ENCODE peak calls at places on chromosome 6, in six cellular contexts. One of them, this sample, is unnamed.

GRCh38 chr6:153162646-153163045 is 31.6 kb upstream of the RGS17 start:
- DNase-seq in HCT116: no peak
- DNase-seq in GM23248: no peak
- DNase-seq in PC-3: no peak
- DNase-seq in astrocyte: no peak
- DNase-seq in endothelial cell of umbilical vein: no peak
- DNase-seq in this sample: no peak

GRCh38 chr6:129890164-129890563 is 29.0 kb upstream of the TMEM244 start:
- DNase-seq in HCT116: no peak
- DNase-seq in GM23248: peak; percentile 64
- DNase-seq in PC-3: peak; percentile 59
- DNase-seq in astrocyte: peak; percentile 77
- DNase-seq in endothelial cell of umbilical vein: peak; percentile 39
- DNase-seq in this sample: no peak

GRCh38 chr6:134454794-134455193 is 136.9 kb upstream of the SGK1 start:
- DNase-seq in HCT116: no peak
- DNase-seq in GM23248: no peak
- DNase-seq in PC-3: no peak
- DNase-seq in astrocyte: peak; percentile 75
- DNase-seq in endothelial cell of umbilical vein: no peak
- DNase-seq in this sample: no peak

GRCh38 chr6:157789861-157790260 is 33.2 kb upstream of the SNX9 start:
- DNase-seq in HCT116: peak; percentile 59
- DNase-seq in GM23248: no peak
- DNase-seq in PC-3: no peak
- DNase-seq in astrocyte: no peak
- DNase-seq in endothelial cell of umbilical vein: no peak
- DNase-seq in this sample: no peak

GRCh38 chr6:97186416-97186999 is 96.5 kb downstream of the MMS22L start:
- DNase-seq in HCT116: peak; percentile 42
- DNase-seq in GM23248: peak; percentile 78
- DNase-seq in PC-3: peak; percentile 62
- DNase-seq in astrocyte: no peak
- DNase-seq in endothelial cell of umbilical vein: peak; percentile 77
- DNase-seq in this sample: no peak

GRCh38 chr6:20202070-20202658 is 10.1 kb downstream of the MBOAT1 start:
- DNase-seq in HCT116: no peak
- DNase-seq in GM23248: peak; percentile 59
- DNase-seq in PC-3: peak; percentile 81
- DNase-seq in astrocyte: peak; percentile 55
- DNase-seq in endothelial cell of umbilical vein: peak; percentile 5
- DNase-seq in this sample: peak; percentile 75

GRCh38 chr6:110020888-110021287 is 42.8 kb downstream of the GPR6 start:
- DNase-seq in HCT116: no peak
- DNase-seq in GM23248: no peak
- DNase-seq in PC-3: no peak
- DNase-seq in astrocyte: no peak
- DNase-seq in endothelial cell of umbilical vein: no peak
- DNase-seq in this sample: no peak

GRCh38 chr6:73739097-73739496 is 43.1 kb downstream of the CD109 start:
- DNase-seq in HCT116: peak; percentile 52
- DNase-seq in GM23248: peak; percentile 75
- DNase-seq in PC-3: peak; percentile 69
- DNase-seq in astrocyte: peak; percentile 40
- DNase-seq in endothelial cell of umbilical vein: peak; percentile 79
- DNase-seq in this sample: no peak

GRCh38 chr6:157133856-157134255 is 189.5 kb downstream of the TMEM242 start:
- DNase-seq in HCT116: no peak
- DNase-seq in GM23248: no peak
- DNase-seq in PC-3: no peak
- DNase-seq in astrocyte: peak; percentile 31
- DNase-seq in endothelial cell of umbilical vein: no peak
- DNase-seq in this sample: no peak

GRCh38 chr6:125365230-125365629 is 63.5 kb upstream of the HDDC2 start:
- DNase-seq in HCT116: no peak
- DNase-seq in GM23248: no peak
- DNase-seq in PC-3: no peak
- DNase-seq in astrocyte: no peak
- DNase-seq in endothelial cell of umbilical vein: no peak
- DNase-seq in this sample: no peak

GRCh38 chr6:14743465-14744211 is 502.2 kb upstream of the JARID2 start:
- DNase-seq in HCT116: peak; percentile 94
- DNase-seq in GM23248: peak; percentile 99
- DNase-seq in PC-3: peak; percentile 99
- DNase-seq in astrocyte: peak; percentile 99
- DNase-seq in endothelial cell of umbilical vein: no peak
- DNase-seq in this sample: peak; percentile 96

GRCh38 chr6:118501816-118502568 is 46.1 kb upstream of the PLN start:
- DNase-seq in HCT116: no peak
- DNase-seq in GM23248: peak; percentile 4
- DNase-seq in PC-3: no peak
- DNase-seq in astrocyte: no peak
- DNase-seq in endothelial cell of umbilical vein: no peak
- DNase-seq in this sample: no peak

GRCh38 chr6:26240157-26240980 is 124.6 kb upstream of the BTN3A2 start:
- DNase-seq in HCT116: no peak
- DNase-seq in GM23248: peak; percentile 73
- DNase-seq in PC-3: no peak
- DNase-seq in astrocyte: peak; percentile 79
- DNase-seq in endothelial cell of umbilical vein: peak; percentile 85
- DNase-seq in this sample: no peak

GRCh38 chr6:73002588-73002987 is 222.7 kb downstream of the KHDC1L start:
- DNase-seq in HCT116: no peak
- DNase-seq in GM23248: no peak
- DNase-seq in PC-3: no peak
- DNase-seq in astrocyte: no peak
- DNase-seq in endothelial cell of umbilical vein: no peak
- DNase-seq in this sample: peak; percentile 12

GRCh38 chr6:155247618-155248017 is 16.2 kb upstream of the CLDN20 start:
- DNase-seq in HCT116: no peak
- DNase-seq in GM23248: peak; percentile 2
- DNase-seq in PC-3: no peak
- DNase-seq in astrocyte: peak; percentile 83
- DNase-seq in endothelial cell of umbilical vein: no peak
- DNase-seq in this sample: peak; percentile 90

GRCh38 chr6:28710466-28711191 is 184.9 kb downstream of the GPX5 start:
- DNase-seq in HCT116: no peak
- DNase-seq in GM23248: no peak
- DNase-seq in PC-3: peak; percentile 25
- DNase-seq in astrocyte: peak; percentile 47
- DNase-seq in endothelial cell of umbilical vein: no peak
- DNase-seq in this sample: peak; percentile 52

GRCh38 chr6:161417712-161418457 is 144.0 kb upstream of the AGPAT4 start:
- DNase-seq in HCT116: no peak
- DNase-seq in GM23248: peak; percentile 92
- DNase-seq in PC-3: peak; percentile 4
- DNase-seq in astrocyte: peak; percentile 96
- DNase-seq in endothelial cell of umbilical vein: no peak
- DNase-seq in this sample: no peak

GRCh38 chr6:142833054-142833453 is 111.9 kb downstream of the HIVEP2 start:
- DNase-seq in HCT116: no peak
- DNase-seq in GM23248: peak; percentile 95
- DNase-seq in PC-3: peak; percentile 93
- DNase-seq in astrocyte: peak; percentile 95
- DNase-seq in endothelial cell of umbilical vein: peak; percentile 78
- DNase-seq in this sample: no peak

GRCh38 chr6:133553652-133554051 is 312.5 kb downstream of the EYA4 start:
- DNase-seq in HCT116: peak; percentile 56
- DNase-seq in GM23248: peak; percentile 73
- DNase-seq in PC-3: peak; percentile 66
- DNase-seq in astrocyte: peak; percentile 27
- DNase-seq in endothelial cell of umbilical vein: peak; percentile 44
- DNase-seq in this sample: peak; percentile 38

GRCh38 chr6:67133973-67134372 is 1426.9 kb upstream of the EYS start:
- DNase-seq in HCT116: no peak
- DNase-seq in GM23248: no peak
- DNase-seq in PC-3: no peak
- DNase-seq in astrocyte: no peak
- DNase-seq in endothelial cell of umbilical vein: no peak
- DNase-seq in this sample: no peak

GRCh38 chr6:149859368-149859767 is 4.8 kb downstream of the LRP11 start:
- DNase-seq in HCT116: no peak
- DNase-seq in GM23248: peak; percentile 90
- DNase-seq in PC-3: no peak
- DNase-seq in astrocyte: peak; percentile 61
- DNase-seq in endothelial cell of umbilical vein: peak; percentile 13
- DNase-seq in this sample: no peak

GRCh38 chr6:134434019-134434949 is 116.4 kb upstream of the SGK1 start:
- DNase-seq in HCT116: no peak
- DNase-seq in GM23248: no peak
- DNase-seq in PC-3: no peak
- DNase-seq in astrocyte: no peak
- DNase-seq in endothelial cell of umbilical vein: no peak
- DNase-seq in this sample: no peak

GRCh38 chr6:2132416-2132815 is 113.0 kb downstream of the GMDS start:
- DNase-seq in HCT116: peak; percentile 66
- DNase-seq in GM23248: no peak
- DNase-seq in PC-3: peak; percentile 85
- DNase-seq in astrocyte: peak; percentile 26
- DNase-seq in endothelial cell of umbilical vein: peak; percentile 88
- DNase-seq in this sample: peak; percentile 76

GRCh38 chr6:148087659-148088058 is 255.0 kb upstream of the SASH1 start:
- DNase-seq in HCT116: no peak
- DNase-seq in GM23248: no peak
- DNase-seq in PC-3: no peak
- DNase-seq in astrocyte: no peak
- DNase-seq in endothelial cell of umbilical vein: no peak
- DNase-seq in this sample: no peak

GRCh38 chr6:3151705-3152104 is 5.6 kb downstream of the TUBB2A start:
- DNase-seq in HCT116: no peak
- DNase-seq in GM23248: no peak
- DNase-seq in PC-3: no peak
- DNase-seq in astrocyte: no peak
- DNase-seq in endothelial cell of umbilical vein: no peak
- DNase-seq in this sample: no peak

GRCh38 chr6:28922004-28922840 is 1.6 kb downstream of the TRIM27 start:
- DNase-seq in HCT116: peak; percentile 62
- DNase-seq in GM23248: peak; percentile 73
- DNase-seq in PC-3: peak; percentile 92
- DNase-seq in astrocyte: peak; percentile 47
- DNase-seq in endothelial cell of umbilical vein: no peak
- DNase-seq in this sample: peak; percentile 58

GRCh38 chr6:167779123-167779992 is 47.4 kb upstream of the AFDN start:
- DNase-seq in HCT116: no peak
- DNase-seq in GM23248: no peak
- DNase-seq in PC-3: no peak
- DNase-seq in astrocyte: no peak
- DNase-seq in endothelial cell of umbilical vein: no peak
- DNase-seq in this sample: no peak

DNA sequence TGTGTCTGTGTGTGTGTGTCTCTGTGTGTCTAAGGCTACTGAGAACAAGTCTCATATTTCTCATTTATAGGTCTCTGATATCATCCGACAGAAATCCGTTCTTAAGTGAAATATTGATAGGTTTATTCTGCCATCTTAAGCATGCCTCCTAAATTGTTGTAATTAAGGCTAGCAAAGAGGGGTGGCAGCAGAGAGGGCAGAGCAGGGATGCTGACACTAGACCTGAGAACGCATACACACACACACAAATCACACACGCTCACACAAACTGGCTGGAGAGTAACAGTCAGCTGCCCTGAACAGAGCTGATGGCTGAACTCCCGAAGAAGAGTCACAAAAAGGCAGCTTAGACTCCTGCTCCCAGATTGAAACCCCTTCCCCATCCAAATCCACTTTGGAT is 85.0 kb upstream of the LRFN2 start:
- DNase-seq in HCT116: no peak
- DNase-seq in GM23248: peak; percentile 5
- DNase-seq in PC-3: no peak
- DNase-seq in astrocyte: no peak
- DNase-seq in endothelial cell of umbilical vein: no peak
- DNase-seq in this sample: no peak
- H3K9me3 ChIP-seq in HCT116: no peaks in the 10 kb centered on the region
- H3K9me3 ChIP-seq in GM23248: no peaks in the 10 kb centered on the region
- H3K9me3 ChIP-seq in PC-3: no peaks in the 10 kb centered on the region
- H3K9me3 ChIP-seq in astrocyte: no peaks in the 10 kb centered on the region
- H3K9me3 ChIP-seq in endothelial cell of umbilical vein: no peaks in the 10 kb centered on the region
- H3K9me3 ChIP-seq in this sample: no peaks in the 10 kb centered on the region

GRCh38 chr6:36636283-36636682 is 42.1 kb downstream of the SRSF3 start:
- DNase-seq in HCT116: no peak
- DNase-seq in GM23248: no peak
- DNase-seq in PC-3: no peak
- DNase-seq in astrocyte: no peak
- DNase-seq in endothelial cell of umbilical vein: no peak
- DNase-seq in this sample: no peak

GRCh38 chr6:36639171-36639808 is 39.2 kb upstream of the CDKN1A start:
- DNase-seq in HCT116: no peak
- DNase-seq in GM23248: no peak
- DNase-seq in PC-3: no peak
- DNase-seq in astrocyte: no peak
- DNase-seq in endothelial cell of umbilical vein: no peak
- DNase-seq in this sample: no peak

GRCh38 chr6:36634317-36634716 is 40.2 kb downstream of the SRSF3 start:
- DNase-seq in HCT116: no peak
- DNase-seq in GM23248: no peak
- DNase-seq in PC-3: no peak
- DNase-seq in astrocyte: no peak
- DNase-seq in endothelial cell of umbilical vein: no peak
- DNase-seq in this sample: no peak

GRCh38 chr6:36638579-36638978 is 39.9 kb upstream of the CDKN1A start:
- DNase-seq in HCT116: no peak
- DNase-seq in GM23248: no peak
- DNase-seq in PC-3: no peak
- DNase-seq in astrocyte: no peak
- DNase-seq in endothelial cell of umbilical vein: no peak
- DNase-seq in this sample: no peak

GRCh38 chr6:36636687-36637418 is 41.7 kb upstream of the CDKN1A start:
- DNase-seq in HCT116: no peak
- DNase-seq in GM23248: no peak
- DNase-seq in PC-3: no peak
- DNase-seq in astrocyte: no peak
- DNase-seq in endothelial cell of umbilical vein: no peak
- DNase-seq in this sample: no peak
- H3K4me2 ChIP-seq in HCT116: no peak overlapping the region
- H3K4me2 ChIP-seq in GM23248: no peak overlapping the region
- H3K4me2 ChIP-seq in PC-3: no peak overlapping the region
- H3K4me2 ChIP-seq in astrocyte: no peak overlapping the region
- H3K4me2 ChIP-seq in endothelial cell of umbilical vein: no peak overlapping the region
- H3K4me2 ChIP-seq in this sample: no peak overlapping the region

DNA sequence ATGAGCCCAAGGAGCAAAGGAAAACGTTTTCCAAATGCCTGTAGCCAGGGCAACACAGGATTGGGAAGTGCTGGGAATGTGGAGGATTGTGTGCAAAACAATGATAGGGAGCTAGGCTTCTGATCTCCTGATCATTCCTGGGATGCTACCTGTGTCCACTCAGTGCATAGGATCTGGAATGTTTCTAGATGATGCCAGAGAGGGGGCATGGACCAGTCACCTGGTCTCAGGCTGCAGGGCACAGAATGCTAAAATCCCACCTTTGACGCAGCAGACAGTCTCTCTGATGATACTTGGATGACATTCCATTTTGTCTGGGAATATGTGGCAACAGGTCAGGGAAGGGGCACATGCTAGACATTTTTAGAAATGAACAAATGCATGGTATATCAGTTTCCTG is 128.9 kb downstream of the CLIC5 start:
- DNase-seq in HCT116: no peak
- DNase-seq in GM23248: no peak
- DNase-seq in PC-3: no peak
- DNase-seq in astrocyte: no peak
- DNase-seq in endothelial cell of umbilical vein: no peak
- DNase-seq in this sample: no peak
- TF ChIP-seq EZH2 in HCT116: no peak
- TF ChIP-seq EZH2 in GM23248: no peak
- TF ChIP-seq EZH2 in PC-3: no peak
- TF ChIP-seq EZH2 in astrocyte: no peak
- TF ChIP-seq EZH2 in endothelial cell of umbilical vein: no peak
- TF ChIP-seq EZH2 in this sample: no peak

GRCh38 chr6:159997498-159998101 is 28.7 kb downstream of the IGF2R start:
- DNase-seq in HCT116: no peak
- DNase-seq in GM23248: no peak
- DNase-seq in PC-3: no peak
- DNase-seq in astrocyte: no peak
- DNase-seq in endothelial cell of umbilical vein: no peak
- DNase-seq in this sample: no peak
- H3K9me3 ChIP-seq in HCT116: no peaks in the 10 kb centered on the region
- H3K9me3 ChIP-seq in GM23248: no peaks in the 10 kb centered on the region
- H3K9me3 ChIP-seq in PC-3: no peaks in the 10 kb centered on the region
- H3K9me3 ChIP-seq in astrocyte: no peaks in the 10 kb centered on the region
- H3K9me3 ChIP-seq in endothelial cell of umbilical vein: no peaks in the 10 kb centered on the region
- H3K9me3 ChIP-seq in this sample: no peaks in the 10 kb centered on the region